ENCODE peak calls at places on chromosome 7, in nine cellular contexts. One of them, this sample, is unnamed.
A peak's percentile ranks its signal among the peaks of the same experiment; 100 is the strongest.

GRCh38 chr7:91082038-91082437 is 182.2 kb upstream of the FZD1 start:
- DNase-seq in Peyer's patch: no peak
- DNase-seq in effector memory CD8-positive, alpha-beta T cell: no peak
- DNase-seq in aorta: no peak
- DNase-seq in cardiac fibroblast: peak; percentile 64
- DNase-seq in AG20443: peak; percentile 64
- DNase-seq in NCI-H1092 treated with DMSO at 0.1 percent for 48 hours: no peak
- DNase-seq in GM12865: no peak
- DNase-seq in hepatic stellate cell: peak; percentile 27
- DNase-seq in this sample: no peak

GRCh38 chr7:111771638-111772037 is 209.3 kb upstream of the IMMP2L start:
- DNase-seq in Peyer's patch: no peak
- DNase-seq in effector memory CD8-positive, alpha-beta T cell: no peak
- DNase-seq in aorta: no peak
- DNase-seq in cardiac fibroblast: no peak
- DNase-seq in AG20443: no peak
- DNase-seq in NCI-H1092 treated with DMSO at 0.1 percent for 48 hours: no peak
- DNase-seq in GM12865: no peak
- DNase-seq in hepatic stellate cell: no peak
- DNase-seq in this sample: no peak

GRCh38 chr7:2142386-2142785 is 90.4 kb downstream of the MAD1L1 start:
- DNase-seq in Peyer's patch: no peak
- DNase-seq in effector memory CD8-positive, alpha-beta T cell: no peak
- DNase-seq in aorta: no peak
- DNase-seq in cardiac fibroblast: no peak
- DNase-seq in AG20443: no peak
- DNase-seq in NCI-H1092 treated with DMSO at 0.1 percent for 48 hours: no peak
- DNase-seq in GM12865: no peak
- DNase-seq in hepatic stellate cell: no peak
- DNase-seq in this sample: no peak

GRCh38 chr7:102978280-102978679 is 65.5 kb downstream of the LRRC17 start:
- DNase-seq in Peyer's patch: no peak
- DNase-seq in effector memory CD8-positive, alpha-beta T cell: no peak
- DNase-seq in aorta: peak; percentile 89
- DNase-seq in cardiac fibroblast: peak; percentile 90
- DNase-seq in AG20443: peak; percentile 27
- DNase-seq in NCI-H1092 treated with DMSO at 0.1 percent for 48 hours: no peak
- DNase-seq in GM12865: no peak
- DNase-seq in hepatic stellate cell: peak; percentile 28
- DNase-seq in this sample: no peak

GRCh38 chr7:50333266-50333665 is 28.8 kb downstream of the IKZF1 start:
- DNase-seq in Peyer's patch: peak; percentile 62
- DNase-seq in effector memory CD8-positive, alpha-beta T cell: no peak
- DNase-seq in aorta: no peak
- DNase-seq in cardiac fibroblast: no peak
- DNase-seq in AG20443: no peak
- DNase-seq in NCI-H1092 treated with DMSO at 0.1 percent for 48 hours: no peak
- DNase-seq in GM12865: no peak
- DNase-seq in hepatic stellate cell: no peak
- DNase-seq in this sample: no peak

GRCh38 chr7:96447109-96447645 is 125.3 kb upstream of the SLC25A13 start:
- DNase-seq in Peyer's patch: no peak
- DNase-seq in effector memory CD8-positive, alpha-beta T cell: no peak
- DNase-seq in aorta: no peak
- DNase-seq in cardiac fibroblast: no peak
- DNase-seq in AG20443: no peak
- DNase-seq in NCI-H1092 treated with DMSO at 0.1 percent for 48 hours: no peak
- DNase-seq in GM12865: no peak
- DNase-seq in hepatic stellate cell: no peak
- DNase-seq in this sample: no peak

GRCh38 chr7:94130716-94131115 is 126.6 kb upstream of the BET1 start:
- DNase-seq in Peyer's patch: no peak
- DNase-seq in effector memory CD8-positive, alpha-beta T cell: no peak
- DNase-seq in aorta: no peak
- DNase-seq in cardiac fibroblast: no peak
- DNase-seq in AG20443: no peak
- DNase-seq in NCI-H1092 treated with DMSO at 0.1 percent for 48 hours: no peak
- DNase-seq in GM12865: no peak
- DNase-seq in hepatic stellate cell: no peak
- DNase-seq in this sample: no peak

GRCh38 chr7:1085266-1085665 is 2.6 kb upstream of the GPER1 start:
- DNase-seq in Peyer's patch: no peak
- DNase-seq in effector memory CD8-positive, alpha-beta T cell: no peak
- DNase-seq in aorta: no peak
- DNase-seq in cardiac fibroblast: no peak
- DNase-seq in AG20443: peak; percentile 30
- DNase-seq in NCI-H1092 treated with DMSO at 0.1 percent for 48 hours: no peak
- DNase-seq in GM12865: no peak
- DNase-seq in hepatic stellate cell: no peak
- DNase-seq in this sample: no peak

GRCh38 chr7:155318245-155318644 is 20.6 kb downstream of the INSIG1 start:
- DNase-seq in Peyer's patch: no peak
- DNase-seq in effector memory CD8-positive, alpha-beta T cell: no peak
- DNase-seq in aorta: no peak
- DNase-seq in cardiac fibroblast: no peak
- DNase-seq in AG20443: no peak
- DNase-seq in NCI-H1092 treated with DMSO at 0.1 percent for 48 hours: no peak
- DNase-seq in GM12865: no peak
- DNase-seq in hepatic stellate cell: no peak
- DNase-seq in this sample: no peak

GRCh38 chr7:100801833-100802568 is 25.3 kb downstream of the EPHB4 start:
- DNase-seq in Peyer's patch: no peak
- DNase-seq in effector memory CD8-positive, alpha-beta T cell: no peak
- DNase-seq in aorta: no peak
- DNase-seq in cardiac fibroblast: peak; percentile 82
- DNase-seq in AG20443: peak; percentile 90
- DNase-seq in NCI-H1092 treated with DMSO at 0.1 percent for 48 hours: no peak
- DNase-seq in GM12865: no peak
- DNase-seq in hepatic stellate cell: peak; percentile 34
- DNase-seq in this sample: peak; percentile 11

GRCh38 chr7:4612939-4613841 is 68.9 kb upstream of the FOXK1 start:
- DNase-seq in Peyer's patch: no peak
- DNase-seq in effector memory CD8-positive, alpha-beta T cell: no peak
- DNase-seq in aorta: peak; percentile 75
- DNase-seq in cardiac fibroblast: peak; percentile 67
- DNase-seq in AG20443: peak; percentile 46
- DNase-seq in NCI-H1092 treated with DMSO at 0.1 percent for 48 hours: peak; percentile 11
- DNase-seq in GM12865: no peak
- DNase-seq in hepatic stellate cell: peak; percentile 55
- DNase-seq in this sample: no peak

GRCh38 chr7:73851410-73852338 is 9.3 kb upstream of the TMEM270 start:
- DNase-seq in Peyer's patch: no peak
- DNase-seq in effector memory CD8-positive, alpha-beta T cell: no peak
- DNase-seq in aorta: no peak
- DNase-seq in cardiac fibroblast: peak; percentile 93
- DNase-seq in AG20443: peak; percentile 78
- DNase-seq in NCI-H1092 treated with DMSO at 0.1 percent for 48 hours: no peak
- DNase-seq in GM12865: peak; percentile 59
- DNase-seq in hepatic stellate cell: peak; percentile 80
- DNase-seq in this sample: no peak

GRCh38 chr7:157502701-157503111 is 165.9 kb downstream of the DNAJB6 start:
- DNase-seq in Peyer's patch: peak; percentile 47
- DNase-seq in effector memory CD8-positive, alpha-beta T cell: peak; percentile 59
- DNase-seq in aorta: peak; percentile 70
- DNase-seq in cardiac fibroblast: peak; percentile 13
- DNase-seq in AG20443: no peak
- DNase-seq in NCI-H1092 treated with DMSO at 0.1 percent for 48 hours: no peak
- DNase-seq in GM12865: peak; percentile 49
- DNase-seq in hepatic stellate cell: no peak
- DNase-seq in this sample: no peak

GRCh38 chr7:123633553-123633952 is 22.1 kb upstream of the LMOD2 start:
- DNase-seq in Peyer's patch: no peak
- DNase-seq in effector memory CD8-positive, alpha-beta T cell: no peak
- DNase-seq in aorta: no peak
- DNase-seq in cardiac fibroblast: peak; percentile 86
- DNase-seq in AG20443: peak; percentile 28
- DNase-seq in NCI-H1092 treated with DMSO at 0.1 percent for 48 hours: no peak
- DNase-seq in GM12865: no peak
- DNase-seq in hepatic stellate cell: peak; percentile 14
- DNase-seq in this sample: no peak

GRCh38 chr7:144391823-144392255 is 11.7 kb downstream of the NOBOX start:
- DNase-seq in Peyer's patch: no peak
- DNase-seq in effector memory CD8-positive, alpha-beta T cell: peak; percentile 26
- DNase-seq in aorta: no peak
- DNase-seq in cardiac fibroblast: peak; percentile 80
- DNase-seq in AG20443: peak; percentile 72
- DNase-seq in NCI-H1092 treated with DMSO at 0.1 percent for 48 hours: peak; percentile 49
- DNase-seq in GM12865: peak; percentile 64
- DNase-seq in hepatic stellate cell: peak; percentile 50
- DNase-seq in this sample: peak; percentile 15

GRCh38 chr7:92877367-92877766 is 41.0 kb upstream of the CDK6 start:
- DNase-seq in Peyer's patch: no peak
- DNase-seq in effector memory CD8-positive, alpha-beta T cell: no peak
- DNase-seq in aorta: no peak
- DNase-seq in cardiac fibroblast: no peak
- DNase-seq in AG20443: no peak
- DNase-seq in NCI-H1092 treated with DMSO at 0.1 percent for 48 hours: no peak
- DNase-seq in GM12865: no peak
- DNase-seq in hepatic stellate cell: no peak
- DNase-seq in this sample: no peak

GRCh38 chr7:149254181-149254858 is 7.7 kb upstream of the ZNF783 start:
- DNase-seq in Peyer's patch: no peak
- DNase-seq in effector memory CD8-positive, alpha-beta T cell: no peak
- DNase-seq in aorta: no peak
- DNase-seq in cardiac fibroblast: no peak
- DNase-seq in AG20443: no peak
- DNase-seq in NCI-H1092 treated with DMSO at 0.1 percent for 48 hours: no peak
- DNase-seq in GM12865: no peak
- DNase-seq in hepatic stellate cell: no peak
- DNase-seq in this sample: no peak

GRCh38 chr7:144834516-144835165 is 1.2 kb downstream of the TPK1 start:
- DNase-seq in Peyer's patch: peak; percentile 37
- DNase-seq in effector memory CD8-positive, alpha-beta T cell: peak; percentile 22
- DNase-seq in aorta: no peak
- DNase-seq in cardiac fibroblast: peak; percentile 55
- DNase-seq in AG20443: peak; percentile 38
- DNase-seq in NCI-H1092 treated with DMSO at 0.1 percent for 48 hours: no peak
- DNase-seq in GM12865: peak; percentile 77
- DNase-seq in hepatic stellate cell: peak; percentile 46
- DNase-seq in this sample: peak; percentile 42

GRCh38 chr7:82443044-82443800 is at the start of gene CACNA2D1:
- DNase-seq in Peyer's patch: no peak
- DNase-seq in effector memory CD8-positive, alpha-beta T cell: no peak
- DNase-seq in aorta: peak; percentile 84
- DNase-seq in cardiac fibroblast: peak; percentile 40
- DNase-seq in AG20443: peak; percentile 82
- DNase-seq in NCI-H1092 treated with DMSO at 0.1 percent for 48 hours: no peak
- DNase-seq in GM12865: peak; percentile 39
- DNase-seq in hepatic stellate cell: peak; percentile 50
- DNase-seq in this sample: peak; percentile 58

GRCh38 chr7:69395072-69395714 is 203.1 kb upstream of the AUTS2 start:
- DNase-seq in Peyer's patch: no peak
- DNase-seq in effector memory CD8-positive, alpha-beta T cell: no peak
- DNase-seq in aorta: no peak
- DNase-seq in cardiac fibroblast: peak; percentile 80
- DNase-seq in AG20443: peak; percentile 91
- DNase-seq in NCI-H1092 treated with DMSO at 0.1 percent for 48 hours: no peak
- DNase-seq in GM12865: no peak
- DNase-seq in hepatic stellate cell: no peak
- DNase-seq in this sample: no peak

GRCh38 chr7:90605055-90605454 is 8.9 kb downstream of the CDK14 start:
- DNase-seq in Peyer's patch: no peak
- DNase-seq in effector memory CD8-positive, alpha-beta T cell: no peak
- DNase-seq in aorta: no peak
- DNase-seq in cardiac fibroblast: no peak
- DNase-seq in AG20443: no peak
- DNase-seq in NCI-H1092 treated with DMSO at 0.1 percent for 48 hours: peak; percentile 95
- DNase-seq in GM12865: peak; percentile 38
- DNase-seq in hepatic stellate cell: no peak
- DNase-seq in this sample: peak; percentile 12

GRCh38 chr7:25244193-25244592 is 15.9 kb upstream of the NPVF start:
- DNase-seq in Peyer's patch: no peak
- DNase-seq in effector memory CD8-positive, alpha-beta T cell: no peak
- DNase-seq in aorta: no peak
- DNase-seq in cardiac fibroblast: no peak
- DNase-seq in AG20443: no peak
- DNase-seq in NCI-H1092 treated with DMSO at 0.1 percent for 48 hours: no peak
- DNase-seq in GM12865: no peak
- DNase-seq in hepatic stellate cell: no peak
- DNase-seq in this sample: no peak

GRCh38 chr7:128941323-128941890 is 3.7 kb downstream of the IRF5 start:
- DNase-seq in Peyer's patch: no peak
- DNase-seq in effector memory CD8-positive, alpha-beta T cell: no peak
- DNase-seq in aorta: no peak
- DNase-seq in cardiac fibroblast: no peak
- DNase-seq in AG20443: no peak
- DNase-seq in NCI-H1092 treated with DMSO at 0.1 percent for 48 hours: no peak
- DNase-seq in GM12865: peak; percentile 32
- DNase-seq in hepatic stellate cell: no peak
- DNase-seq in this sample: no peak

GRCh38 chr7:138436388-138436787 is 23.7 kb upstream of the TRIM24 start:
- DNase-seq in Peyer's patch: no peak
- DNase-seq in effector memory CD8-positive, alpha-beta T cell: no peak
- DNase-seq in aorta: no peak
- DNase-seq in cardiac fibroblast: no peak
- DNase-seq in AG20443: no peak
- DNase-seq in NCI-H1092 treated with DMSO at 0.1 percent for 48 hours: no peak
- DNase-seq in GM12865: no peak
- DNase-seq in hepatic stellate cell: no peak
- DNase-seq in this sample: no peak

This sample was measured in SHP77 treated with DMSO at 0.1 percent for 48 hours.